ENCODE peak calls at places on chromosomes 4 and X, in ten cellular contexts. U, W, I, A, K, X, Y, E, F and C are unnamed samples.

GRCh38 chrX:119784747-119785446 is 6.5 kb downstream of the RPL39 start:
- DNase-seq in U (peak), W (peak), I (no peak), A (no peak), K (peak), X (no peak), Y (peak), E (no peak), F (no peak), C (no peak)

GRCh38 chr4:145041378-145041777 is 56.6 kb downstream of the ANAPC10 start:
- DNase-seq in U (no peak), W (no peak), I (peak), A (no peak), K (peak), X (peak), Y (no peak), E (no peak), F (no peak), C (no peak)

GRCh38 chr4:122588453-122589238 is 32.2 kb downstream of the IL21 start:
- DNase-seq in U (no peak), W (no peak), I (no peak), A (no peak), K (no peak), X (no peak), Y (peak), E (no peak), F (no peak), C (no peak)

GRCh38 chr4:113148925-113149324 is 99.5 kb downstream of the ANK2 start:
- DNase-seq in U (no peak), W (no peak), I (no peak), A (no peak), K (no peak), X (no peak), Y (no peak), E (no peak), F (no peak), C (no peak)

GRCh38 chrX:12076046-12076445 is 62.2 kb upstream of the FRMPD4 start:
- DNase-seq in U (peak), W (no peak), I (no peak), A (no peak), K (peak), X (no peak), Y (peak), E (no peak), F (no peak), C (no peak)

GRCh38 chr4:155807021-155807420 is 48.2 kb downstream of the GUCY1B1 start:
- DNase-seq in U (no peak), W (no peak), I (no peak), A (no peak), K (peak), X (no peak), Y (peak), E (no peak), F (no peak), C (no peak)

GRCh38 chr4:184818216-184818564 is 7.6 kb downstream of the ACSL1 start:
- DNase-seq in U (no peak), W (no peak), I (no peak), A (no peak), K (no peak), X (no peak), Y (no peak), E (no peak), F (no peak), C (no peak)

GRCh38 chr4:113474017-113474416 is 287.5 kb downstream of the CAMK2D start:
- DNase-seq in U (no peak), W (no peak), I (no peak), A (no peak), K (peak), X (no peak), Y (peak), E (no peak), F (no peak), C (no peak)

GRCh38 chr4:107265859-107266258 is 229.7 kb upstream of the DKK2 start:
- DNase-seq in U (no peak), W (no peak), I (no peak), A (no peak), K (no peak), X (no peak), Y (no peak), E (no peak), F (no peak), C (no peak)

GRCh38 chr4:152651473-152652060 is 28.2 kb downstream of the TMEM154 start:
- DNase-seq in U (no peak), W (no peak), I (no peak), A (no peak), K (no peak), X (no peak), Y (no peak), E (no peak), F (no peak), C (no peak)

GRCh38 chr4:123559955-123560669 is 163.5 kb downstream of the SPRY1 start:
- DNase-seq in U (no peak), W (no peak), I (no peak), A (no peak), K (peak), X (no peak), Y (peak), E (no peak), F (no peak), C (no peak)

GRCh38 chr4:148575577-148575976 is 133.4 kb upstream of the NR3C2 start:
- DNase-seq in U (no peak), W (no peak), I (no peak), A (no peak), K (no peak), X (no peak), Y (no peak), E (no peak), F (no peak), C (no peak)

GRCh38 chr4:111652206-111652605 is 493.0 kb upstream of the FAM241A start:
- DNase-seq in U (no peak), W (no peak), I (no peak), A (no peak), K (no peak), X (no peak), Y (no peak), E (no peak), F (no peak), C (no peak)

GRCh38 chrX:29911673-29912072 is 303.7 kb upstream of the MAGEB2 start:
- DNase-seq in U (peak), W (no peak), I (no peak), A (no peak), K (no peak), X (no peak), Y (no peak), E (no peak), F (no peak), C (no peak)

GRCh38 chrX:12997898-12998687 is 23.2 kb downstream of the TMSB4X start:
- DNase-seq in U (no peak), W (peak), I (no peak), A (no peak), K (no peak), X (no peak), Y (no peak), E (no peak), F (no peak), C (no peak)

DNA sequence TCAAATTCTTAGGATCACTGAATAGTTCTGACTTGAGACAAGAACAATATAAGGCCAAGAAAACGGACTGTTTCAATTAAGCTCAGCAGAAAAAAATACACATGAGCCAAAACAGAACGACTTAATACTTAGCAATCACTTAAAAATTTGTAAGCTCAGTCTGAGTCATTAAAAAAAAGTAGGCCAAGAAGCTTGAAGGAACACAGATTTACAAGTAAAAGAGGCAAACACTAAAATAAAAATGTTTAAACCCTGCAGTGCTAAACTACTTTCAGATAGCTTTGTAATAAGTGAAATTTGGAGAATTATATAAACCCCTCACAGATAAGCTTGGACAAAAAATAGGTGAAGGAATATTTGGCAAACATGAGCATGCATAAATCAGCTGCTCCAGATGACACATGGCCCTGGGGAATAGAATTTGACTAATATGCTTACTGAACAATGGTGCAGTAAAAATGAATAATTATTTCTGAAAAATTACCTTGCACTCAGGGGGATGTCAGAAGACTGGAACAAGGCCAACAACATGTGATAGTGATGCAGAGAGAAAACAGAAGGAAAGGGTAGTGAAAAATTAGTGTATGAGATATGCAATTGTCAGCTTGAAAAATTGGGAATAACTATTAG is 49.6 kb downstream of the LNX1 start:
- DNase-seq in U (no peak), W (no peak), I (no peak), A (no peak), K (peak), X (no peak), Y (peak), E (no peak), F (no peak), C (no peak)
- H3K27ac ChIP-seq in U (no peak), W (peak), I (peak), A (no peak), K (no peak), X (no peak), Y (peak), E (no peak), F (peak), C (no peak)

DNA sequence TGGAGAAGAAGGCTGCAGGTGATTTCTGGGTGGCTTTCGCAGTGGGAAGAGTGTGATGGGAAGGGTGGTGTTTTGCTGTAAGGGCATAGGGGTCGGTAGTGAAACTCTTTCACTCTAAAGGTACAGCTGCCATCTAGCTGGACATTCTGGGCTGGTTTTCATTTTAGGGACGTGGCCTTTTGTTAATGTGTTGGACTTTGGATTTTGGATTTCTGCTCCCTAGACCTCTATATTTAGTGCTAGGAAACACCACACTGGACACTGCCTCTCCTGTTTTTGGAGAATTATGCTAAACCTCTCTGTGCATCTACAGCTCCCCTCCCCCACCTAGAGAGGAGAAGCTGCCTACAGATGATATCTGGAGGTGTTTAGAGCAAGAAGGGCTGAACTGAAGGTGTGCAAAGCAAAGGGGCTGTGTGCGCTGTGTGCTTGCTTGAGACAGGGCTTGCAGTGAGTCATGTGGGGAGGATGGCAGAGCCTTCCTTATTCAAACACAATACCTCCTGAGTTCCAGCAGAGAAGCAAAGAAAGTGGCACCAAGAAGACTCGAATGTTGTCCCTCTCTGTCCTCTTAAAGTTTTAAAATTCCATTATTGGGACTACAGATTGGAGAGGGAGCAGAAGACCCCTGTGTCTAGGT is 47.9 kb downstream of the STARD8 start:
- DNase-seq in U (no peak), W (no peak), I (no peak), A (no peak), K (no peak), X (no peak), Y (no peak), E (no peak), F (no peak), C (no peak)
- H3K4me3 ChIP-seq in U (no peak), W (no peak), I (peak), A (peak), K (no peak), X (no peak), Y (no peak), E (no peak), F (peak), C (peak)

DNA sequence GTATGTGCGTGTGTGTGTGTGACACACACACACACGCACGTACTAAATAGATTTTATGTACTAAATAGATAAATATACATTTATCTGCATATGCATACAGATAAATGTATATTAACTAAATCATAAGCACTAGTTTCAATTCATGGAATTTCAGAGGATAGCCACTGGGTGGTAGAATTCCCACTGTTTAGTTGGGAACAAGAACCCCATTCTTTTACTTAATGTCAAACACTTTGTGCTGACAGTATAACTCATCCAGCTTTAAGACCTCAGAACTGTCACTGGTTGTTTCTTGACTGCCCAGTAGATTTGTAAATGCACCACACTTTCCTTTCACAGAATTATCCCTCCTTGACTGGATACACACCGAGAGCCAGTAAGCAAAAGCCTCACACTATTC is 32.5 kb downstream of the PPARGC1A start:
- DNase-seq in U (no peak), W (no peak), I (no peak), A (no peak), K (peak), X (no peak), Y (peak), E (no peak), F (no peak), C (no peak)
- TF ChIP-seq CTCF in U (no peak), W (no peak), I (no peak), A (no peak), K (peak), X (peak), Y (peak), E (no peak), F (no peak), C (no peak)

GRCh38 chr4:6267573-6267972 is 2.1 kb upstream of the WFS1 start:
- DNase-seq in U (no peak), W (no peak), I (no peak), A (no peak), K (no peak), X (no peak), Y (no peak), E (no peak), F (no peak), C (no peak)

GRCh38 chr4:6269651-6270511 is at the start of gene WFS1:
- DNase-seq in U (peak), W (peak), I (peak), A (peak), K (peak), X (peak), Y (peak), E (peak), F (peak), C (peak)

GRCh38 chr4:6269400-6269650 is 325 bp upstream of the WFS1 start:
- DNase-seq in U (no peak), W (no peak), I (no peak), A (no peak), K (no peak), X (no peak), Y (no peak), E (no peak), F (no peak), C (no peak)

GRCh38 chr4:6270691-6271121 is 1.1 kb downstream of the WFS1 start:
- DNase-seq in U (no peak), W (peak), I (no peak), A (peak), K (peak), X (peak), Y (peak), E (peak), F (no peak), C (peak)

DNA sequence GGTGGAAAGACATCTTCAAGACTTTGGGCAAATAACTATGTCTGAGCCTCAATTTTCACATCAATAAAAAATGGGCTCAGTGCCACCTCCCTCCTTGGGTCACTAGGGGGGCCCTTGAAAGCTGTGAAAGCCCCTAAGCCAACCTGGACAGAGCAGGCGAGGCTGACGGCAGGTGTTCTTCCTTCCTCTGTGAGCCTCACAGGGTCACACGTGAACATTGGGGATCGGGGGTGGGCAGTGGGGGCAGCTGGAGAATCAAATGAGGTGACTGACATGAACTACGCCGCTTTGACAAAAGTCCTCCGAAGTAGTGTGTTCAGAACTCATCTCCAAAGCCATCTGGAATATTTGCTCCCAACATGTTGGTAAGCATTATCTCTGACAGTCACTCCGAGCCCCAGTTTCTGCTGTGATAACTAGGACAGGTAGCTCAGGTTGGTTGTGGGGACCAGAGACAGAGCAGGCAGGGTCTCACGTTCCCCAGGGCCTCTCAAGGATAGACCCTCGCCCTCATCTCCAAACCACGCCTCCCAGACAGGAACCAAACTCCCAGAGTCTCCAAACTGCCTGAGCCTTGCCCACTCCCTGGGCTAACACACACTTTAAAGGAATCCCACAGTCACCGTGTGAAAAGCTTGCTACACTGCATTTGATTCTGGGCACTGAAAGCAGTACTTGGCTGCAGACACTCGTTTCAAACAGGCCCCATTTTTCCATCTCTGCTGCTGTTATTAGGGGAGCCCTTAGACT is 825 bp upstream of the WFS1 start:
- DNase-seq in U (no peak), W (no peak), I (no peak), A (peak), K (no peak), X (no peak), Y (no peak), E (no peak), F (no peak), C (peak)
- H3K27ac ChIP-seq in U (peak), W (peak), I (peak), A (peak), K (no peak), X (peak), Y (no peak), E (no peak), F (peak), C (no peak)

GRCh38 chrX:67544281-67544680 is 460 bp downstream of the AR start:
- DNase-seq in U (peak), W (peak), I (peak), A (peak), K (no peak), X (no peak), Y (no peak), E (peak), F (no peak), C (peak)
- H3K4me3 ChIP-seq in U (peak), W (no peak), I (peak), A (peak), K (peak), X (peak), Y (peak), E (peak), F (peak), C (peak)

GRCh38 chr4:142715727-142716126 is 130.4 kb downstream of the INPP4B start:
- DNase-seq in U (no peak), W (no peak), I (no peak), A (no peak), K (no peak), X (no peak), Y (no peak), E (no peak), F (no peak), C (no peak)

GRCh38 chr4:142721187-142721586 is 124.9 kb downstream of the INPP4B start:
- DNase-seq in U (no peak), W (no peak), I (no peak), A (no peak), K (peak), X (no peak), Y (peak), E (no peak), F (no peak), C (no peak)

GRCh38 chr4:142718981-142719380 is 127.1 kb downstream of the INPP4B start:
- DNase-seq in U (no peak), W (no peak), I (no peak), A (no peak), K (no peak), X (no peak), Y (no peak), E (no peak), F (no peak), C (no peak)

GRCh38 chr4:142719854-142720541 is 126.1 kb downstream of the INPP4B start:
- DNase-seq in U (peak), W (no peak), I (no peak), A (no peak), K (peak), X (no peak), Y (peak), E (no peak), F (no peak), C (no peak)
- TF ChIP-seq CTCF in U (peak), W (no peak), I (no peak), A (peak), K (peak), X (no peak), Y (peak), E (no peak), F (no peak), C (peak)

GRCh38 chr4:726816-727215 is 21.2 kb downstream of the PCGF3 start:
- DNase-seq in U (no peak), W (no peak), I (no peak), A (no peak), K (no peak), X (peak), Y (no peak), E (no peak), F (no peak), C (no peak)

GRCh38 chr4:725368-726234 is 20.0 kb downstream of the PCGF3 start:
- DNase-seq in U (no peak), W (no peak), I (no peak), A (no peak), K (no peak), X (peak), Y (no peak), E (no peak), F (no peak), C (no peak)

GRCh38 chr4:727576-727975 is 21.9 kb downstream of the PCGF3 start:
- DNase-seq in U (peak), W (no peak), I (no peak), A (no peak), K (peak), X (no peak), Y (no peak), E (no peak), F (no peak), C (no peak)

GRCh38 chr4:724131-724530 is 18.5 kb downstream of the PCGF3 start:
- DNase-seq in U (no peak), W (no peak), I (no peak), A (no peak), K (no peak), X (no peak), Y (no peak), E (no peak), F (no peak), C (no peak)

DNA sequence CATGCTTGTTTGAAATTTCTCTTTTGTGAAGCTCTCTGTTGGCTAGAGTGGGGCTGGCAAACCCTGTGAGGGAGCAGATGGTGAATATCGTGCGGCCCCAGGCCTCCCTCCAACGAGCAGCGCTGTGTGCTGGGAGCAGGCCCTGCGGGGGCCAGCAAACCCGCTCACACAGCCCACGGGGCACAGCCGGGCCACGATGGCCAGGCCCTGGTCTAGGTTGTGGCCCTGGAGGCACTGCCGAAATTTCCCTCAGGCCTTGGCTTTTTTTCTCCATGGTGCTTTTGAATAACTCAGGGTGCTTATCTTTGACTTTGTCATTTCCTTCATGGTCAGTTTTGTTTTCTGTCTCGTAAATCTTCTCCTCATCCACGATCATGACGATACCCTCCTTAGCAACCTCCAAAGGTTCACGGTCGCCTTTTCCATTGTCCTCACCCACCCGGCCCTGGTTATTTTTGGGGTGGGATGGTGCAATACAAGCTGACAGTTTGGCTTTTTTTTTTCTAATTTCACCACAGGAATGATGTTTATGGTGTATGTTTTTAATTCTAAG is 20.7 kb downstream of the PCGF3 start:
- DNase-seq in U (no peak), W (no peak), I (no peak), A (no peak), K (peak), X (peak), Y (peak), E (peak), F (no peak), C (no peak)
- H3K27ac ChIP-seq in U (no peak), W (no peak), I (peak), A (no peak), K (peak), X (peak), Y (peak), E (peak), F (peak), C (no peak)

GRCh38 chr4:174580597-174580996 is 58.3 kb upstream of the HPGD start:
- DNase-seq in U (no peak), W (no peak), I (no peak), A (no peak), K (peak), X (no peak), Y (no peak), E (no peak), F (no peak), C (no peak)
- H3K4me3 ChIP-seq in U (no peak), W (no peak), I (no peak), A (no peak), K (no peak), X (no peak), Y (no peak), E (no peak), F (no peak), C (no peak)

GRCh38 chrX:149527705-149528104 is 13.1 kb upstream of the EOLA1 start:
- DNase-seq in U (peak), W (no peak), I (no peak), A (no peak), K (peak), X (no peak), Y (peak), E (no peak), F (no peak), C (no peak)
- TF ChIP-seq CTCF in U (peak), W (peak), I (peak), A (peak), K (peak), X (peak), Y (peak), E (peak), F (no peak), C (peak)